ENCODE peak calls at places on chromosome 1, in four cellular contexts. C is CD8-positive, alpha-beta memory T cell; A is GM23338; T is cardiac muscle cell. K is an unnamed sample. For H3K4me1, the result is how much of the 10 kb centered on the place peaks cover.

GRCh38 chr1:183303901-183304300 is 114.3 kb downstream of the NMNAT2 start:
- DNase-seq in C (no peak), A (no peak), T (no peak), K (no peak)

GRCh38 chr1:59814901-59815825 is at the start of gene HOOK1:
- DNase-seq in C (no peak), A (peak), T (peak), K (no peak)

GRCh38 chr1:22105611-22106207 is 37.2 kb downstream of the WNT4 start:
- DNase-seq in C (no peak), A (peak), T (peak), K (peak)

GRCh38 chr1:91680556-91680955 is 179.9 kb downstream of the CDC7 start:
- DNase-seq in C (no peak), A (no peak), T (no peak), K (no peak)

GRCh38 chr1:178364782-178365181 is 132.0 kb downstream of the CLEC20A start:
- DNase-seq in C (no peak), A (no peak), T (no peak), K (no peak)

GRCh38 chr1:24321712-24322635 is 2.8 kb downstream of the GRHL3 start:
- DNase-seq in C (peak), A (peak), T (peak), K (peak)

GRCh38 chr1:10714337-10715114 is 81.9 kb downstream of the CASZ1 start:
- DNase-seq in C (no peak), A (no peak), T (peak), K (no peak)

GRCh38 chr1:169853335-169853734 is 40.4 kb downstream of the SCYL3 start:
- DNase-seq in C (no peak), A (no peak), T (no peak), K (no peak)

GRCh38 chr1:195898924-195899323 is 709.3 kb downstream of the KCNT2 start:
- DNase-seq in C (no peak), A (no peak), T (no peak), K (no peak)

GRCh38 chr1:168977618-168978017 is 128.9 kb upstream of the ATP1B1 start:
- DNase-seq in C (no peak), A (peak), T (no peak), K (no peak)

GRCh38 chr1:55334140-55334539 is 119.0 kb upstream of the USP24 start:
- DNase-seq in C (no peak), A (no peak), T (no peak), K (no peak)

GRCh38 chr1:9426291-9426711 is 113.0 kb upstream of the SLC25A33 start:
- DNase-seq in C (peak), A (no peak), T (no peak), K (peak)

GRCh38 chr1:213051127-213051880 is at the start of gene RPS6KC1:
- DNase-seq in C (peak), A (peak), T (peak), K (peak)

GRCh38 chr1:56447732-56448276 is 131.6 kb downstream of the PLPP3 start:
- DNase-seq in C (no peak), A (no peak), T (no peak), K (no peak)

GRCh38 chr1:13751985-13752384 is 52.0 kb downstream of the PRDM2 start:
- DNase-seq in C (no peak), A (no peak), T (no peak), K (no peak)
- H3K27ac ChIP-seq in C (no peak), A (no peak), T (no peak), K (peak)

DNA sequence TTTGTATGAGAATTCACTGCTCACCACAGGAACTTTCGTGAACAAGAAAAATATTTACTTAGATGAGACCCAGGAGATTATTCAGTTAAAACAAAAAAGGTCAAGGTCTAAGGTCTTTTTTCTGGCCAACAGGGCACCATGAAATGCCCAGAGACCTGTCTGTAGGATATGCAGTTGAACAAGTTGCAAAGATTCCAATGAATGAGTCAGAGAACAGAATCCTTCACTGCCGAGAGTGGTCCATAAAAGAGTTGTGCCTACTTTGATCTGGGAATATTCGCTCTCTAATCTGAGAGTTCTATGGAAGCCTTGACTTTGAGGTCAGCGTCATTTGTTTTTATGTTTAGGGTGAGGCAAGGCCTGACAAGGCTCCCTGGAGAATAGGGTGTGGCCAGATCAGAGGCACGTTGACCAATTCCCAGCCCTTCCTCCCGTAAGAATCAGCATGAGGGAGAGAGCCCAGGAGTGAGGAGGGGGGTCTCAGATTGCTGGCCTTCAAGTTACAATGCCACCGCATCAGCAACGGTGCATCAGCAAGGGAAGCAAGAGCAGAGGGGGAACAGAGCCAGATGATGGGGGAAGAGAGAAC is 206.5 kb upstream of the RAB4A start:
- DNase-seq in C (no peak), A (no peak), T (no peak), K (no peak)
- H3K4me1 ChIP-seq in C (under half), A (under half), T (under half), K (under half)

GRCh38 chr1:12032141-12032710 is 12.9 kb downstream of the MIIP start:
- DNase-seq in C (no peak), A (no peak), T (no peak), K (no peak)
- H3K4me3 ChIP-seq in C (no peak), A (no peak), T (no peak), K (no peak)

DNA sequence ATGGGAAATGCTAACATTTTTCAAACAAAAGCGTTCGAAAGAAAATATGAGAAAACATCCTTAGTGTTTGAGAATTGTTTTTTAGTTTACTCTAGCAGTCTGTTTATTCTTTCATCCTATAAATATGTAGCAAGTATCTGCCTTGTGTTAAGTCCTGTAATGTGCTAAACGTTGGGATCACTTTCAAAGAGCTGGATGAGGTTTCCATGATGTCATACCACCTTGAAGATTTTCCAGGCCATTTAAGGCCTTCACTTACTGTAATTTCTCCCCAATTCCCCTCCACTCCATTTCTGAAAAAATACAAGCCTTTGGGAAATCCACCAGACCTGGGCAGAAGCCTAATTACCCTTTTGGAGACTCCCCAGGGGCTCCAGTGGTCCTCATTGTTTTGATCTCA is 24.2 kb upstream of the CTBS start:
- DNase-seq in C (no peak), A (no peak), T (no peak), K (no peak)
- H3K27ac ChIP-seq in C (no peak), A (no peak), T (no peak), K (no peak)